ENCODE peak calls at places on chromosomes 16 and 17, in nine cellular contexts. L is PC-9; I is CD8-positive, alpha-beta T cell; K is AG09309; M is osteoblast; U is PC-3; C is fibroblast of mammary gland; O is SK-N-SH; P is bronchial epithelial cell. W is an unnamed sample.

GRCh38 chr16:51184702-51185433 is 33.8 kb upstream of the SALL1 start:
- DNase-seq in U (no peak), K (no peak), O (no peak), L (no peak), I (no peak), C (no peak), P (no peak), M (no peak), W (no peak)

GRCh38 chr16:48946687-48947370 is 334.8 kb downstream of the CBLN1 start:
- DNase-seq in K (no peak), L (no peak), I (no peak), M (no peak), O (peak), U (no peak), P (no peak), C (no peak), W (no peak)

GRCh38 chr16:70483426-70483825 is 29.0 kb downstream of the FCSK start:
- DNase-seq in C (no peak), M (no peak), I (no peak), K (no peak), U (no peak), P (no peak), O (no peak), L (no peak), W (no peak)

GRCh38 chr16:4200000-4200780 is 41.7 kb downstream of the SRL start:
- DNase-seq in O (peak), K (no peak), P (peak), I (no peak), U (peak), M (peak), C (peak), L (peak), W (peak)

GRCh38 chr17:58318065-58318481 is 10.5 kb downstream of the TSPOAP1 start:
- DNase-seq in P (no peak), C (no peak), U (no peak), K (no peak), L (no peak), M (peak), O (no peak), I (no peak), W (no peak)

GRCh38 chr16:83959621-83960434 is 6.8 kb downstream of the OSGIN1 start:
- DNase-seq in P (no peak), I (no peak), U (no peak), M (peak), C (no peak), O (no peak), K (no peak), L (no peak), W (no peak)

GRCh38 chr17:38461683-38462082 is 33.4 kb downstream of the ARHGAP23 start:
- DNase-seq in M (peak), L (no peak), U (no peak), O (no peak), C (no peak), P (no peak), K (no peak), I (no peak), W (no peak)

GRCh38 chr16:88763502-88764053 is 21.4 kb downstream of the PIEZO1 start:
- DNase-seq in U (no peak), M (peak), K (no peak), I (no peak), C (no peak), O (no peak), P (no peak), L (peak), W (no peak)

GRCh38 chr16:53061701-53062159 is 6.9 kb downstream of the CHD9 start:
- DNase-seq in M (no peak), O (no peak), U (no peak), I (no peak), K (no peak), P (no peak), L (no peak), C (no peak), W (no peak)

GRCh38 chr16:46673320-46674013 is 15.5 kb downstream of the VPS35 start:
- DNase-seq in C (peak), U (peak), P (peak), I (peak), L (no peak), M (peak), O (peak), K (no peak), W (peak)

DNA sequence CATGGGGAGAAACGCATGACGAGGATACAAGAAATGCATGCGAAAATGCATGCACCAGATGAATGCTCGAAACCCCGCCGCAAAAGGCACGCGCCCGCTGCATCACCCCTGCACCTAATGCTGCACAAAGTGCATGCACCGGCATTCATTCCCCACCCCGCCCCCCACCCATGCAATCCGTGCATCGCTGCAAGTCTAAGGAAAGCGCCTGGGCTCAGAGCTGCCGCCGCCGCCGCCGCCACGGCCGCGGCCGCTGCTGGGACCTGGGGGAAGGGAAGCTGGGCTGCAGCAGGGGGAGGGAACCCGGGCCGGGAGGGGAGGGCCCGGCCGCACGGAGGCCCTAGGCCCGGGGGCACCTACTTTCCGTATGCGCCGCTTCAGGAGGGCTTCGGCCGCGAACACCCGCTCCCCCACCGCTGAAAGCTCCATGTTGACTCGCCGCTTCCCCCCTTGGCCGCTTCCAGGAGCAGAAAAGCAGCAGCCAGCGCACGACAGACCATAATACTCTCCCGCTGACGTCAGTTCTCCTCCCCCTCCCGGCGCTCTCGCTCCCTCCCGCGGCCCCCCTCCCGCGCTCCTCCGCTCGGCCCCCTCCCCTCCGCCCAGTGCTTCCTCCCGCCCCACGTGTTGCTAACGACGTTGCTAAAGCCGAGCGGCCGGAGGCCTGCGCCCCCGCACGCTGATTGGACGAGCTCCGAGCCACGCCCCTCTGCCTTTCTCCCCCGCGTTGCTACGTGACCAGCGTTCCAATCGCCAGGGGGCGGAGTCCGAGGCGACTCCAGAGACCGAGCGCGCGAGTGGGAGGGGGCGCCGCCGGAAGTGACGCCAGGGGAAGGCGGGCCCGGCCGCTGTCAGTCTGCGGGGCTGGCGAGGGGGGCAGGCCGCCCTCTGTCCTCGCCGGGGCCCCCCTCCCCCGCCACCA is at the start of gene CBX8:
- DNase-seq in P (peak), C (peak), O (peak), L (peak), I (peak), U (peak), M (peak), K (peak), W (peak)
- TF ChIP-seq CTCF in P (peak), C (no peak), O (no peak), L (no peak), I (no peak), U (no peak), M (no peak), K (peak), W (no peak)

DNA sequence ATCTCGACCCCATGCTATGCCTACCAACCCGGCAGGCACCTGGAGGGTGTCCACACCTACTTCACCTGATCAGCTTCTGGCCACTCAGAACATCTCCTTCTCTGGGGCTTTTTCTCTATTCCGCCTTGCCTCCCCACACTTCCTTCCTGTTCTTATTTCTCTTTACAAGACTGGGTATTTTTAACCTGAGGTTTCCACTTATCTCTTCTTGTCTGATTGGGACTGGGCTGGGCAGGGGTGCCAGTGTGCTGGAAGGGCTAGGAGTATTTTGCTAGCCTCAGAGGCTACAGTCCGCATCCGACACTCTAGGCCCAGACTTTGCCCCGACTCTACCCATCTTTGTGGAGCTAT is 26.2 kb upstream of the ZNF652 start:
- DNase-seq in P (no peak), O (no peak), L (no peak), M (no peak), U (no peak), K (no peak), C (no peak), I (no peak), W (no peak)
- H3K4me3 ChIP-seq in P (no peak), O (no peak), L (no peak), M (no peak), U (no peak), K (no peak), C (no peak), I (peak), W (no peak)

DNA sequence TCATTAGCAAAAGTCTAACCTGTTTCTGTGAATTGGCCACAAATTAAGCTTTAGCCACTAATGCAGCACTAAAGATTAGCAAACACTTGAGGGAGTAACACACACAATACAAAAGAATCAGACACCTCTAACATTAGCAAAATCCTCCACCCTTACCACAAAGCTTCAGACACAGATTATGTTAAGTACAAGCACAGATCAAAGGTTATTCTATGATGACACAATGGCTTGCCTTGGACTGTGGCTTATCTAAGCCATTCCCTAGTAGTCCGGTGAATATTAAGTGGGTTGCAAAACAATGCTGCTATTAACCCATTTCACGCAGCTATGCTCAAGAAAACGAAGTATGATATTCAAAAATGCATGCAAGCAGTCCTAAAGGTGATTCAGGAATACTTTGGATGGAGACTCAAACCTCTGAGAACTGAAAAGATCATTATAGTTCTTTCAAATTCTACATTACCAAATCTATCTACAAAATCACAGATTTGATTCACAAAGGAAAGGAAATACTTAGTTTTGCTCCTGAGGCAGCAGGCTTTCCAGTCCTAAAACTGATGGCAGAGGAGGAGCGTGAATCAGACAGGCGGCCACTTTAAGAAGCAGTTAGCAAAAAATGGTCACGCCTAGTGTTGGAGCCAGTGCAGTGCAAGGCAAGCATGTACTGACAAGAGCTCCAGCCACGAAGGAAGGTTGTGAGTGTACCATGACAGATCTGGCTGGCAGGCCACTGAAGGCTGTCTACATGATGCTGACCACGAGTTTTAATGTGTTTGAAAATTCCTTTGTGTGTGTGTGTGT is 67.2 kb downstream of the PARN start:
- DNase-seq in P (peak), I (no peak), C (peak), M (no peak), K (peak), U (no peak), L (no peak), O (no peak), W (peak)
- TF ChIP-seq CTCF in P (peak), I (no peak), C (peak), M (no peak), K (peak), U (no peak), L (no peak), O (no peak), W (peak)

DNA sequence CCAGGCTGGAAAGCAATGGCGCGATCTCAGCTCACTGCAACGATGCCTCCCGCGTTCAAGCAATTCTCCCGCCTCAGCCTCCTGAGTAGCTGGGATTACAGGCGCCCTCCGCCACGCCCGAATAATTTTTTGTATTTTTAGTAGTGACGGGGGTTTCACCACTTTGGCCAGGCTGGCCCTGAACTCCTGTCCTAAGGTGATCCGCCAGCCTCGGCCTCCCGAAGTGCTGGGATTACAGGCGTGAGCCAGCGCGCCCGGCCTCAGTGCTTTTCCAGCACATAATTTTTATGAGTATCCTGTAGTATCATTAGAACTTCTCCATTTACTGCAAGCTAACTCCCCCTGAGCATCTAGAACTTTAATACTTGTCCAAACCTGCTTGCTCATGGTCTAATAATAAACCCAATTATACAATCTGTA is 1.8 kb downstream of the UBE2G1 start:
- DNase-seq in M (peak), O (no peak), P (no peak), I (no peak), C (no peak), K (no peak), L (no peak), U (no peak), W (no peak)
- H3K4me3 ChIP-seq in M (peak), O (peak), P (peak), I (peak), C (peak), K (peak), L (peak), U (peak), W (peak)

GRCh38 chr17:41500131-41500911 is 5.1 kb downstream of the KRT13 start:
- DNase-seq in P (peak), O (no peak), I (no peak), L (peak), C (peak), M (peak), U (peak), K (no peak), W (peak)

GRCh38 chr17:41499714-41500113 is 5.7 kb downstream of the KRT13 start:
- DNase-seq in O (no peak), U (no peak), M (no peak), L (no peak), I (no peak), C (no peak), P (no peak), K (no peak), W (no peak)

GRCh38 chr17:41498276-41498675 is 7.1 kb downstream of the KRT13 start:
- DNase-seq in I (no peak), O (no peak), M (no peak), C (peak), P (peak), K (no peak), L (peak), U (no peak), W (peak)

GRCh38 chr17:41494524-41494923 is 4.8 kb upstream of the KRT36 start:
- DNase-seq in P (peak), O (no peak), U (peak), C (peak), L (peak), I (no peak), M (no peak), K (no peak), W (peak)

DNA sequence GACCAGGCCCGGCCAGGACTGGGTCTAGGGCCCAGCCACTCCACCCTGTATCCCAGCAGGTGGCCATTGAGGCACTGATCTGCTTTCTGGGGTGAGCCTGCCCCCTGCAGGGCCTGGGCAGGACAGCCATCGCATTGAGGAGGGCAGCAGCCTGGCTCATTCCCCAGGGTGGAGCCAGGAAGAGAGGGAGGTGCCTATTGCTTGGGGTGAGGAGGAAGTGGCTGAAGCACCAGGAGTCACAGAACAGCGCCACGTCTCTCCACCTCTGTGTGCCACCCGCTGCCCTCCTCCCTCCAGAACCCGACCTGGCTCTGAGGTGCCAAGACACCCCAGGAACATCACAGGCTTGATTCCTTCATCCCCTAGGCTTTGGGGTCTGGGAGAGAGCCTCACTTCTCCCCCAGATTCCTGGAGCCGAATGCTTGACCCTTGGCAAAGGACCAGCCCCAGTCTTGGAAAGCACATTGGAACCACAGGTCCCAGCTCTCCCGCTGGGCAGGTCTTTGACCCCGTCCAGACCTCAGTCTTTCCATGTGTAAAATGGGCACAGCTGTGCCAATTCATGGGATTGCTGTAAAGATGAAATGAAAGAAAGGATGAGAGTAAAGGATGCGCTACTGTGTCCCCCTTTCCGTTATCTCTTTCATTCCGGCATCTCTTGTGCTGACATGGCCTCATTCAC is 7.2 kb upstream of the KRT36 start:
- DNase-seq in P (peak), I (peak), M (peak), O (peak), K (peak), C (peak), U (peak), L (peak), W (peak)
- TF ChIP-seq CTCF in P (peak), I (peak), M (peak), O (peak), K (peak), C (peak), U (peak), L (peak), W (peak)

GRCh38 chr16:15771694-15772093 is 85.1 kb downstream of the MYH11 start:
- DNase-seq in I (no peak), K (no peak), O (no peak), U (no peak), L (no peak), P (no peak), C (no peak), M (no peak), W (no peak)
- H3K4me3 ChIP-seq in I (no peak), K (no peak), O (no peak), U (no peak), L (no peak), P (no peak), C (no peak), M (no peak), W (no peak)